ENCODE peak calls at places on chromosomes 7 and 10, in eight cellular contexts. J, G, N, K, M, Y, W and O are unnamed samples.

GRCh38 chr7:157763279-157764000 is 426.6 kb downstream of the DNAJB6 start:
- DNase-seq in M (no peak), W (no peak), N (no peak), K (peak), Y (no peak), G (no peak), J (no peak), O (no peak)

GRCh38 chr10:97096327-97097153 is 89.2 kb downstream of the SLIT1 start:
- DNase-seq in W (no peak), N (peak), G (no peak), M (no peak), K (no peak), Y (peak), J (no peak), O (no peak)

GRCh38 chr10:33132626-33133025 is 174.6 kb upstream of the ITGB1 start:
- DNase-seq in M (no peak), W (no peak), G (no peak), Y (no peak), K (no peak), J (no peak), N (no peak), O (no peak)

GRCh38 chr10:125148021-125148439 is 12.3 kb downstream of the CTBP2 start:
- DNase-seq in G (no peak), W (no peak), K (no peak), N (no peak), Y (no peak), M (no peak), J (no peak), O (no peak)

GRCh38 chr7:48084727-48085432 is 4.2 kb upstream of the UPP1 start:
- DNase-seq in G (peak), K (peak), W (peak), M (peak), Y (peak), N (peak), J (peak), O (peak)

GRCh38 chr7:90843467-90843866 is 247.3 kb downstream of the CDK14 start:
- DNase-seq in G (no peak), N (no peak), Y (no peak), M (no peak), W (no peak), J (no peak), K (no peak), O (no peak)

GRCh38 chr10:132163278-132163765 is 23.4 kb upstream of the DPYSL4 start:
- DNase-seq in N (peak), W (peak), Y (peak), G (no peak), K (no peak), J (peak), M (no peak), O (no peak)

GRCh38 chr10:77626266-77626935 is 11.2 kb downstream of the KCNMA1 start:
- DNase-seq in G (no peak), N (no peak), K (no peak), J (no peak), M (no peak), Y (no peak), W (no peak), O (no peak)

GRCh38 chr7:43531700-43532099 is 51.2 kb upstream of the STK17A start:
- DNase-seq in W (no peak), G (no peak), J (no peak), K (no peak), M (no peak), N (peak), Y (peak), O (no peak)

GRCh38 chr7:138092486-138093028 is 16.3 kb downstream of the AKR1D1 start:
- DNase-seq in Y (no peak), N (no peak), K (no peak), M (no peak), J (no peak), W (no peak), G (no peak), O (no peak)

GRCh38 chr7:138975343-138976104 is 5.7 kb downstream of the KIAA1549 start:
- DNase-seq in N (peak), M (no peak), J (no peak), K (no peak), Y (no peak), G (no peak), W (no peak), O (no peak)

GRCh38 chr10:125095776-125096175 is 64.6 kb downstream of the CTBP2 start:
- DNase-seq in J (no peak), G (no peak), Y (no peak), N (no peak), W (no peak), K (no peak), M (no peak), O (no peak)

GRCh38 chr10:26323219-26323618 is 106.6 kb downstream of the GAD2 start:
- DNase-seq in J (no peak), W (no peak), M (no peak), Y (no peak), N (no peak), G (no peak), K (no peak), O (no peak)

GRCh38 chr10:23412223-23412622 is 26.7 kb upstream of the OTUD1 start:
- DNase-seq in G (no peak), W (no peak), M (peak), J (no peak), N (no peak), K (no peak), Y (no peak), O (no peak)

GRCh38 chr7:155598810-155599210 is 45.7 kb upstream of the RBM33 start:
- DNase-seq in W (peak), J (peak), Y (peak), K (peak), G (no peak), N (peak), M (peak), O (peak)
- H3K4me3 ChIP-seq in W (no peak), J (no peak), Y (no peak), K (no peak), G (no peak), N (no peak), M (no peak), O (no peak)

GRCh38 chr10:25017661-25018060 is 1.2 kb downstream of the THNSL1 start:
- DNase-seq in G (no peak), M (no peak), K (no peak), Y (no peak), N (no peak), J (no peak), W (no peak), O (no peak)
- H3K4me3 ChIP-seq in G (no peak), M (no peak), K (peak), Y (no peak), N (peak), J (no peak), W (peak), O (no peak)

GRCh38 chr7:15839415-15840100 is 153.1 kb upstream of the MEOX2 start:
- DNase-seq in J (no peak), W (no peak), G (no peak), N (peak), K (peak), Y (peak), M (no peak), O (peak)
- H3K4me3 ChIP-seq in J (no peak), W (no peak), G (peak), N (no peak), K (peak), Y (peak), M (peak), O (peak)

DNA sequence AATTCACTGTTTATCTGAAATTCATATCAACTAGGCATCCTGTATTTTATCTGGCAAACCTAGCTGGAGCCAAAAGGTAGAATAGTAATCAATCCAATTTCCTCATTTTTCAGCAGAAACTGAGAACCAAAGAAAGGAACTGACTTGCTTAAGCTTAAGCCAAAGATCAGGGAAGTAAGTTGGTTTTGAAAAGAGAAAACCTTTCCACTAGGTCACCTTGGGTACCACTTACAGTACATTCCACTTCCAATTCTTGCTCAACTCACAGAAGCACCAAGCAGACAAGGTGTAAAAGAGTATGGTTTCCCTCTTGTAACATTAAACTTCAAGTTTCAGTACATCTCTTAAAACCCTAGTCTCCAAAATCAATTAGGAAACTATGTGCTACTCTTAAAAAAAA is 79.6 kb downstream of the ZFAND4 start:
- DNase-seq in J (no peak), Y (no peak), K (no peak), G (no peak), N (no peak), W (no peak), M (no peak), O (no peak)
- H3K4me3 ChIP-seq in J (no peak), Y (no peak), K (no peak), G (no peak), N (no peak), W (no peak), M (no peak), O (peak)

DNA sequence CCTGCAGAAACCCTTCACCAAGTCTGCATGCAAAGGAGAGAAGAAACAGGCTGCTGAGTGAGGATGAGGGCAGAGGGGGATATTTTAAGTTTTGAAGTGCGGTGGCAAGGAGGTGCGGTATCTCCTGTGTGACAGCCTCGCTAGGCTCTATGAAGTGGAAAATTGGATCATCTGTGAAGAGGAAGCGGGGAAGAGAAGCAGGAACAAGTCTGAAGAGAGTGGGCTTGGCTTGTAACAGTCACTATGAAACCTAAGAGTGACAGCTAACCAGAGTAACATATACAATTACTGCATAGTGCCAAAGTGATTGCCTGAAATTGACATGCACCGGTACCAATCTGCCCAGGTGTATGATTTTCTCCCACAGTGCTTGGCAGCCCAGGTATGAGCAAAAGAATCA is 287.5 kb upstream of the KLF14 start:
- DNase-seq in G (no peak), J (no peak), N (no peak), M (no peak), W (no peak), K (no peak), Y (no peak), O (no peak)
- H3K4me3 ChIP-seq in G (no peak), J (no peak), N (no peak), M (no peak), W (no peak), K (no peak), Y (no peak), O (no peak)

GRCh38 chr7:100106633-100107032 is 5.2 kb downstream of the AP4M1 start:
- DNase-seq in Y (no peak), J (no peak), W (no peak), K (no peak), M (no peak), N (no peak), G (no peak), O (no peak)

GRCh38 chr7:100100420-100101015 is 679 bp downstream of the MCM7 start:
- DNase-seq in J (peak), M (peak), K (peak), G (peak), N (peak), W (peak), Y (peak), O (peak)

GRCh38 chr7:100101016-100101862 is at the start of the genes AP4M1 and MCM7:
- DNase-seq in N (peak), W (peak), K (peak), M (peak), J (peak), G (peak), Y (peak), O (peak)

GRCh38 chr7:100105534-100105933 is 4.1 kb downstream of the AP4M1 start:
- DNase-seq in G (no peak), W (no peak), N (no peak), M (no peak), J (no peak), Y (no peak), K (no peak), O (no peak)

GRCh38 chr7:100102950-100103840 is 1.8 kb downstream of the AP4M1 start:
- DNase-seq in G (peak), W (no peak), J (no peak), K (no peak), Y (no peak), M (peak), N (peak), O (no peak)
- H3K4me3 ChIP-seq in G (no peak), W (peak), J (no peak), K (no peak), Y (no peak), M (no peak), N (peak), O (no peak)

DNA sequence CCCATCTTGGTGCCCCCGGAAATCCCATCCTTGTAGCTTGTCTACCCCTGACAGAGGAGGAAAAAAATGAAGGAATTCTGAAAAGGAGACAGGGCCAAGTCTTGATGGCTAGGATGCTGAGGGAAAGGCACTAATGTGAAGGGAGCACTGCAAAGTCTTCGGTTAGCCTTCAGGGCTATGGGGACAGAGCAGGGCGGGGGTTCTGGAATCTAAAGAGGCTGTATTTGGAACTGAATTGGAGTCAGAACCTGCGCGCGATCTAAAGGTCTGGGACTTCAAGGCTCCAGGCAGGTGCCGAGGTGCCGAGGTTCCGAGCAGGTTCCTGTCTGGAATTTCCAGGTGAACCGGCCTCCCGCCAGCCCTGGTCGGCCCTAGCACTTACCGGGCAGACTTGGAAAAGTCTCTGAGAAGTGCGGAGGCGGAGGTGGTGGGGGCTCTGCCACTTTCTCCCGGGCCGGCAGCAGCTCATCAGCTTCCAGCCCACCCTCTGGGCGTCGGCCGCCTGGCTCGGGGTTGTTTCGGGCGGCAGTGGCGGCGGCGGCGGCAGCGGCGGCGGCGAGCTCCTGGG is 781 bp downstream of the GBX1 start:
- DNase-seq in N (no peak), J (no peak), W (no peak), G (no peak), Y (no peak), M (no peak), K (no peak), O (no peak)
- H3K4me3 ChIP-seq in N (peak), J (peak), W (peak), G (no peak), Y (peak), M (no peak), K (peak), O (peak)

DNA sequence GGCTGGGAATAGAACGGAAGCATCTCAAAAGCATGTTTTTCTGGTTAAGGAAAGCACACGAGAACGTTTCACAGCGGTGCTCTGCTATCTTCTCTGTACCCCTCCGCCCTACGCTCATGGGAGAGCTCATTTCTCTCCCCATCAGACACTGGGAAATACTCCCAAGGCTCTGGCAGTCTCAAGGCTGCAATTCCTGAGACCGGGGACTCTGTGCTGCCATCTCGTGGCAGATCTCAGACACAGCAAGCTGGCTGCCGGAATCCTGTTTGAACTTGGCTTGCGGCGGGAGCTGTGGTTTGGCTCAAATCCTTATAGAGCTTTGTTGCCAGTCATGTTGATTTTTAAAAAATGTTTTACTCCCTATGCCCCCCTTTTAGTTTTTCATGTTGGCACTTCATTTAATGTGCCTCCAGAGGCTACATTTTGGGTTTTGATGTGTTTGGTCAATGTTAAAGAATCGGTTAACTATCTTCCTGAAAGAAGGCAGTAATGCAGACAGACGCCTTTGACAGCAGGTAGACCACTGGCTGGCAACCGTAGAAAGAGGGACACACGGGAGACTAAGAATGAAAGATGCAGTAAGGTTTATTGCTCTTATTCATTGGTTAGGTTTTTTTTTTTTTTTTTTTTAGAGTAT is 27.6 kb downstream of the BMPER start:
- DNase-seq in J (peak), W (peak), Y (peak), N (peak), K (peak), G (peak), M (peak), O (peak)
- H3K4me3 ChIP-seq in J (no peak), W (no peak), Y (no peak), N (peak), K (no peak), G (peak), M (no peak), O (peak)